ENCODE peak calls at places on chromosome 18, in five cellular contexts. N is coronary artery, S is psoas muscle, R is heart left ventricle, W is mesothelial cell of epicardium. U is an unnamed sample.

GRCh38 chr18:69787825-69788547 is 159.7 kb downstream of the CD226 start:
- DNase-seq in R (no peak), S (no peak), N (no peak), W (no peak), U (no peak)

GRCh38 chr18:58562146-58562998 is 66.5 kb downstream of the ALPK2 start:
- DNase-seq in W (no peak), N (no peak), S (no peak), R (no peak), U (no peak)

GRCh38 chr18:34222396-34223163 is 2.1 kb downstream of the NOL4 start:
- DNase-seq in W (peak; percentile 54), S (peak; percentile 21), N (no peak), R (peak; percentile 73), U (no peak)

GRCh38 chr18:26424428-26425147 is 123.8 kb downstream of the KCTD1 start:
- DNase-seq in N (no peak), W (no peak), S (no peak), R (no peak), U (no peak)

GRCh38 chr18:10579079-10579867 is 53.4 kb downstream of the NAPG start:
- DNase-seq in S (no peak), W (no peak), R (no peak), N (no peak), U (no peak)

GRCh38 chr18:29184654-29185053 is 1007.7 kb upstream of the CDH2 start:
- DNase-seq in R (no peak), S (no peak), N (no peak), W (no peak), U (no peak)

GRCh38 chr18:59265246-59266018 is 7.8 kb downstream of the RAX start:
- DNase-seq in R (no peak), W (no peak), S (no peak), N (no peak), U (no peak)

GRCh38 chr18:55999641-56000040 is 411.6 kb upstream of the TCF4 start:
- DNase-seq in N (no peak), S (no peak), R (no peak), W (no peak), U (no peak)

GRCh38 chr18:54075681-54076080 is 148.8 kb downstream of the MBD2 start:
- DNase-seq in S (no peak), R (no peak), N (no peak), W (no peak), U (no peak)

GRCh38 chr18:67597759-67598158 is 81.2 kb upstream of the DSEL start:
- DNase-seq in S (no peak), R (no peak), W (no peak), N (no peak), U (no peak)

GRCh38 chr18:37264956-37265355 is 300.6 kb downstream of the CELF4 start:
- DNase-seq in N (no peak), W (no peak), S (no peak), R (no peak), U (no peak)

GRCh38 chr18:68734311-68734710 is 19.4 kb upstream of the TMX3 start:
- DNase-seq in N (no peak), S (no peak), R (no peak), W (no peak), U (no peak)

GRCh38 chr18:49013961-49014604 is 63.3 kb upstream of the SMAD7 start:
- DNase-seq in W (peak; percentile 32), S (no peak), R (no peak), N (peak; percentile 70), U (no peak)

GRCh38 chr18:54440292-54440691 is 82.6 kb downstream of the C18orf54 start:
- DNase-seq in N (no peak), R (no peak), S (no peak), W (no peak), U (no peak)

GRCh38 chr18:3350566-3351527 is 88.9 kb downstream of the MYL12B start:
- DNase-seq in R (no peak), N (no peak), S (no peak), W (no peak), U (no peak)

GRCh38 chr18:8834837-8835236 is 129.5 kb downstream of the MTCL1 start:
- DNase-seq in N (no peak), W (no peak), R (no peak), S (no peak), U (no peak)

GRCh38 chr18:80246656-80247402 is 485 bp downstream of the PARD6G start:
- DNase-seq in R (no peak), S (peak; percentile 30), W (peak; percentile 68), N (peak; percentile 70), U (no peak)

GRCh38 chr18:3595282-3596273 is 145.6 kb downstream of the TGIF1 start:
- DNase-seq in W (no peak), S (peak; percentile 33), N (no peak), R (no peak), U (peak; percentile 40)

GRCh38 chr18:13387856-13388548 is 169.4 kb downstream of the LDLRAD4 start:
- DNase-seq in S (no peak), W (no peak), N (peak; percentile 67), R (no peak), U (no peak)

GRCh38 chr18:74489631-74490030 is 6.5 kb upstream of the CNDP2 start:
- DNase-seq in R (no peak), W (no peak), S (no peak), N (no peak), U (no peak)

GRCh38 chr18:1585881-1586488 is 681.3 kb downstream of the ADCYAP1 start:
- DNase-seq in W (no peak), S (no peak), N (no peak), R (no peak), U (no peak)

GRCh38 chr18:44153976-44154375 is 526.7 kb upstream of the SETBP1 start:
- DNase-seq in W (no peak), N (no peak), R (no peak), S (no peak), U (no peak)

GRCh38 chr18:37270046-37270665 is 295.4 kb downstream of the CELF4 start:
- DNase-seq in S (no peak), N (no peak), W (peak; percentile 84), R (peak; percentile 44), U (no peak)

GRCh38 chr18:68660355-68661183 is 54.3 kb downstream of the TMX3 start:
- DNase-seq in R (no peak), W (no peak), S (no peak), N (no peak), U (no peak)

GRCh38 chr18:30652377-30652776 is 390.2 kb downstream of the DSC3 start:
- DNase-seq in R (no peak), S (no peak), N (no peak), W (no peak), U (no peak)

DNA sequence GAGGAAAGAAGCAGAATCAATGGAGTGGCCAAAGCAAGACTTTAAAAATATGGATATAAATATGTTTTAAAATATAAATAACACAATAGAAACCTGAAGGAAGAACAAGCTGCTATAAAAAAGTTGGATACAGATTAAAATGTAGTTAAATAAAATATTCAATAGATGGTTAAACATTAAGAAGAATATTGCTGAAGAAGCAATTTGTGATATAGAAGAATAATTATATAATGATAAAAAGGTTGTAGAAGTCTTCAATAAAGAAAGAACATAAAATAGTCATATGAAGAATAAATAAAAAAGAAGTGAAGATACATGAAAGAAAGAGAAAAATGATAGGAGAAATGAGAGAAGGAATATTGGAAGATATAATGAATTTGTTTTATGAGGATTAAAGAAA is 392.0 kb downstream of the DSC3 start:
- DNase-seq in R (no peak), S (no peak), N (no peak), W (no peak), U (no peak)
- TF ChIP-seq CTCF in R (no peak), S (no peak), N (no peak), W (no peak), U (no peak)

GRCh38 chr18:77407733-77408132 is 158.1 kb downstream of the GALR1 start:
- DNase-seq in S (no peak), W (no peak), R (no peak), N (no peak), U (no peak)
- TF ChIP-seq CTCF in S (no peak), W (no peak), R (no peak), N (no peak), U (no peak)

GRCh38 chr18:75959150-75959549 is 531.6 kb upstream of the SMIM21 start:
- DNase-seq in N (no peak), R (no peak), S (no peak), W (no peak), U (no peak)

GRCh38 chr18:75962177-75962576 is 532.9 kb downstream of the ZNF516 start:
- DNase-seq in W (no peak), R (no peak), S (no peak), N (no peak), U (no peak)

DNA sequence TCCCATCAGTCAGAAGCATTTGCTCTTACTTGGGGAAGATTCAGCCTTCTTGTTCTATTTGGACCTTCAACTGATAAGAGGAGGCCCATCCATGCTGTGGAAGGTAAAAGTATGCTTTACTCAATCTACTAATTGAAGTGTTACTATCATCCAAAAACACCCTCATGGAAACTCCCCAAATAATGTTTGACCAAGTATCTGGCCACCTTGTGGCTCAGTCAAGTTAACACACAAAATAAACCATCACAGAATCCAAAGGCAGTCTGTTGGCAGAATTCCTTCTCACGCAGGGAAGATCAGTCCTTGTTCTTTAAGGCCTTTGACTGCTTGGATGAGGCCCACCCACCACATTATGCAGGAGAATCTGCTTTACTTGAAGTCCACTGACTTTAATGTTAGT is 531.2 kb upstream of the SMIM21 start:
- DNase-seq in W (no peak), S (no peak), R (no peak), N (no peak), U (no peak)
- TF ChIP-seq CTCF in W (no peak), S (no peak), R (no peak), N (no peak), U (no peak)

DNA sequence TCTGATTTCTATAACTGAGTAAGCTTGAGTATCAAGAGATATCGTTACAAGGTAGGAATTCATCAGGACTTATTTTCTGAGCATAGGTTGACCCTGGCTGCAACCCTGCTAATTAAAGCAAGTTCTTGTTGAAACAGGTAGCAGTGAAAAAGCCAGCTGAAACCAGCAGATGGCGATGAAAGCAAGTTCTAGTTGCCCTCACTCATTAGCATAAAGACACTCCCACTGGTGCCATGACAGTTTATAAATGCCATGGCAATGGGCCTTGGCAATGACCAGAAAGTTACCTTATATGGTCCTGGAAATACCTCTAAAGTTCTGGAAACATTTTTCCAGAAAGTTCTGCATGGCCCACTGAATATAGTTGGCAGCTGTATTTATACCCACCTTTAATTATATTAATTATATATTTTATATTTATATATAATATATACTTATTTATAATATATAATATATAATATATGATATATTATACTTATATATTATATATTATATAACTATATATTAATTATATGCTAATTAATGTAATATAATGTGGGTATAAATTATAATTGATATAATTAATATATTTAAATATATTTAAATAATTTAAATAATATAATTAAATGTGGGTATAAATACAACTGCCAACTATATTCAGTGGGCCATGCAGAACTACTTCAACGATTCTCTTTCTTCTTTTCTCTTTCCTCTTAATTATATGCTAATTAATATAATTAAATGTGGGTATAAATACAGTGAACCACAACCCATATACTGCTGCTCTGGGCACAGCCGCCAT is 188.0 kb downstream of the CDH7 start:
- DNase-seq in N (no peak), W (no peak), R (no peak), S (no peak), U (no peak)
- TF ChIP-seq CTCF in N (no peak), W (no peak), R (no peak), S (no peak), U (no peak)

U was measured in activated B cell treated with CpG ODN at 0.5 μM for 24 hours.